ENCODE peak calls at places on chromosomes 3 and 15, in ten cellular contexts. J, W, T, O, L, S, I, Z, H and M are unnamed samples.

GRCh38 chr15:27538325-27538724 is 560.8 kb downstream of the OCA2 start:
- DNase-seq in Z (no peak), J (no peak), W (no peak), O (no peak), T (no peak), L (peak), I (no peak), H (no peak), S (no peak), M (no peak)

GRCh38 chr15:69074011-69074842 is 59.7 kb downstream of the NOX5 start:
- DNase-seq in O (peak), L (peak), Z (no peak), S (no peak), T (peak), I (peak), J (peak), H (peak), W (peak), M (no peak)

GRCh38 chr15:33132722-33133345 is 61.7 kb downstream of the FMN1 start:
- DNase-seq in O (no peak), T (no peak), W (peak), H (peak), L (peak), Z (no peak), S (no peak), I (no peak), J (peak), M (no peak)

GRCh38 chr15:62403164-62403809 is 238.2 kb upstream of the C2CD4B start:
- DNase-seq in W (peak), S (no peak), I (no peak), Z (no peak), O (no peak), J (peak), T (no peak), H (peak), L (no peak), M (no peak)

GRCh38 chr3:149701206-149701976 is 43.6 kb upstream of the WWTR1 start:
- DNase-seq in S (no peak), O (no peak), J (no peak), H (no peak), Z (no peak), I (no peak), W (no peak), T (no peak), L (no peak), M (no peak)

GRCh38 chr3:174325834-174326705 is 533.1 kb upstream of the NAALADL2 start:
- DNase-seq in O (no peak), Z (no peak), L (no peak), I (no peak), J (no peak), H (peak), W (no peak), T (no peak), S (no peak), M (no peak)

GRCh38 chr3:134350861-134351311 is 23.4 kb downstream of the AMOTL2 start:
- DNase-seq in I (peak), S (no peak), J (no peak), Z (no peak), W (no peak), L (no peak), O (no peak), T (no peak), H (no peak), M (no peak)

GRCh38 chr3:146308682-146309081 is 57.8 kb upstream of the PLSCR4 start:
- DNase-seq in T (no peak), O (no peak), H (peak), Z (no peak), W (no peak), S (no peak), L (no peak), I (no peak), J (no peak), M (no peak)

GRCh38 chr15:75650908-75651809 is 3.4 kb downstream of the SNX33 start:
- DNase-seq in I (peak), L (no peak), S (no peak), Z (no peak), W (no peak), T (no peak), H (no peak), O (no peak), J (no peak), M (no peak)

GRCh38 chr3:187626581-187626980 is 43.6 kb downstream of the SST start:
- DNase-seq in Z (no peak), I (no peak), L (no peak), H (no peak), W (no peak), S (no peak), O (no peak), T (no peak), J (no peak), M (no peak)

GRCh38 chr3:44782891-44783290 is 21.3 kb downstream of the KIF15 start:
- DNase-seq in H (no peak), O (no peak), W (no peak), S (no peak), T (no peak), J (no peak), L (no peak), I (no peak), Z (no peak), M (no peak)

GRCh38 chr15:89231832-89232231 is 10.5 kb upstream of the RLBP1 start:
- DNase-seq in O (no peak), T (no peak), I (no peak), L (no peak), Z (no peak), H (no peak), W (no peak), J (no peak), S (no peak), M (no peak)

GRCh38 chr3:5122741-5123706 is 932 bp downstream of the ARL8B start:
- DNase-seq in S (peak), L (no peak), T (peak), O (no peak), J (no peak), Z (no peak), H (peak), W (peak), I (peak), M (no peak)

GRCh38 chr3:83890039-83890762 is 1068.6 kb upstream of the CADM2 start:
- DNase-seq in L (no peak), T (no peak), S (no peak), O (no peak), J (no peak), W (no peak), Z (no peak), H (peak), I (no peak), M (no peak)

GRCh38 chr15:29141908-29142747 is 127.5 kb downstream of the NSMCE3 start:
- DNase-seq in J (no peak), I (no peak), Z (peak), O (no peak), S (no peak), W (peak), H (no peak), T (no peak), L (no peak), M (no peak)

GRCh38 chr15:73936588-73937312 is 10.5 kb downstream of the LOXL1 start:
- DNase-seq in S (no peak), O (no peak), J (no peak), W (no peak), Z (no peak), I (peak), L (no peak), T (no peak), H (no peak), M (no peak)

GRCh38 chr3:156620901-156621300 is 53.5 kb upstream of the TIPARP start:
- DNase-seq in O (no peak), W (no peak), J (no peak), S (no peak), L (no peak), Z (no peak), I (no peak), H (no peak), T (no peak), M (no peak)

GRCh38 chr15:93063796-93064690 is 25.0 kb downstream of the RGMA start:
- DNase-seq in I (no peak), T (no peak), H (no peak), S (no peak), L (no peak), W (no peak), Z (no peak), J (no peak), O (no peak), M (no peak)